ENCODE peak calls at places on chromosome 10, in nine cellular contexts. M, D, Z, S, C, H, P, T and R are unnamed samples.

GRCh38 chr10:6404127-6405072 is 175.7 kb downstream of the PRKCQ start:
- DNase-seq in M (no peak), D (no peak), Z (no peak), S (no peak), C (no peak), H (no peak), P (no peak), T (no peak), R (no peak)

GRCh38 chr10:90857635-90858488 is at the start of gene HTR7:
- DNase-seq in M (no peak), D (peak), Z (peak), S (peak), C (peak), H (no peak), P (peak), T (peak), R (peak)

GRCh38 chr10:95384011-95384704 is 93.4 kb upstream of the PDLIM1 start:
- DNase-seq in M (no peak), D (no peak), Z (no peak), S (no peak), C (no peak), H (no peak), P (no peak), T (no peak), R (no peak)

GRCh38 chr10:30183076-30183402 is 123.7 kb upstream of the JCAD start:
- DNase-seq in M (no peak), D (no peak), Z (no peak), S (no peak), C (no peak), H (no peak), P (no peak), T (no peak), R (no peak)

GRCh38 chr10:70594161-70594560 is 8.4 kb downstream of the PRF1 start:
- DNase-seq in M (no peak), D (no peak), Z (no peak), S (no peak), C (no peak), H (no peak), P (no peak), T (no peak), R (no peak)

GRCh38 chr10:13448216-13448615 is 80.6 kb downstream of the BEND7 start:
- DNase-seq in M (no peak), D (no peak), Z (no peak), S (no peak), C (no peak), H (peak), P (no peak), T (no peak), R (no peak)

GRCh38 chr10:47058961-47059391 is 147.7 kb downstream of the PTPN20 start:
- DNase-seq in M (no peak), D (no peak), Z (no peak), S (no peak), C (peak), H (no peak), P (no peak), T (no peak), R (no peak)

GRCh38 chr10:84097787-84098353 is 41.4 kb upstream of the GHITM start:
- DNase-seq in M (no peak), D (no peak), Z (no peak), S (peak), C (no peak), H (no peak), P (no peak), T (no peak), R (no peak)